ENCODE peak calls at places on chromosomes 12 and 14, in four cellular contexts. R, C, J and W are unnamed samples.

GRCh38 chr12:50961708-50962107 is 9.4 kb downstream of the HIGD1C start:
- DNase-seq in R (no peak), C (no peak), J (peak), W (no peak)

GRCh38 chr14:32534145-32534544 is 205.0 kb downstream of the AKAP6 start:
- DNase-seq in R (no peak), C (no peak), J (no peak), W (no peak)

GRCh38 chr12:124700810-124701594 is 133.6 kb upstream of the NCOR2 start:
- DNase-seq in R (peak), C (no peak), J (no peak), W (no peak)

GRCh38 chr12:129750426-129750825 is 153.4 kb downstream of the TMEM132D start:
- DNase-seq in R (no peak), C (no peak), J (no peak), W (no peak)

GRCh38 chr12:51449569-51450246 is 25.1 kb downstream of the SLC4A8 start:
- DNase-seq in R (no peak), C (no peak), J (no peak), W (no peak)

GRCh38 chr14:42269234-42269633 is 662.6 kb downstream of the LRFN5 start:
- DNase-seq in R (no peak), C (no peak), J (no peak), W (no peak)

GRCh38 chr12:3366451-3367155 is 124.4 kb upstream of the PRMT8 start:
- DNase-seq in R (no peak), C (no peak), J (no peak), W (no peak)

GRCh38 chr12:14836336-14837210 is 6.8 kb downstream of the ART4 start:
- DNase-seq in R (peak), C (no peak), J (peak), W (no peak)

GRCh38 chr12:6829532-6830220 is 1.5 kb downstream of the P3H3 start:
- DNase-seq in R (no peak), C (peak), J (peak), W (no peak)

GRCh38 chr12:120674172-120674571 is 12.8 kb upstream of the MLEC start:
- DNase-seq in R (no peak), C (no peak), J (no peak), W (no peak)

GRCh38 chr12:15276088-15276698 is 46.1 kb upstream of the PTPRO start:
- DNase-seq in R (peak), C (peak), J (peak), W (no peak)